ENCODE peak calls at places on chromosomes 5 and 9, in five cellular contexts. Q, Z, J, W and F are unnamed samples.

GRCh38 chr9:35311891-35312639 is 150.3 kb downstream of the UNC13B start:
- DNase-seq in Z (no peak), W (peak), Q (no peak), J (no peak), F (no peak)

GRCh38 chr5:18483386-18483785 is 849.1 kb downstream of the TAF11L14 start:
- DNase-seq in Q (no peak), J (no peak), W (no peak), Z (peak), F (no peak)

GRCh38 chr5:131082034-131082550 is 83.0 kb downstream of the HINT1 start:
- DNase-seq in J (no peak), Z (no peak), Q (no peak), W (peak), F (peak)

GRCh38 chr9:11946521-11946920 is 746.7 kb upstream of the TYRP1 start:
- DNase-seq in W (peak), Z (peak), J (no peak), Q (no peak), F (no peak)

GRCh38 chr5:124798890-124799289 is 52.5 kb upstream of the ZNF608 start:
- DNase-seq in Q (no peak), J (no peak), W (no peak), Z (no peak), F (no peak)

GRCh38 chr9:87157366-87158031 is 210.2 kb upstream of the GAS1 start:
- DNase-seq in W (no peak), Q (no peak), J (no peak), Z (no peak), F (peak)

GRCh38 chr9:109640232-109641078 is 139.5 kb upstream of the PALM2AKAP2 start:
- DNase-seq in J (no peak), Z (peak), W (peak), Q (peak), F (peak)

GRCh38 chr5:29263836-29264235 is 1929.7 kb upstream of the CDH6 start:
- DNase-seq in Z (peak), J (no peak), W (no peak), Q (no peak), F (no peak)

GRCh38 chr9:112334319-112334828 is 955 bp upstream of the PTBP3 start:
- DNase-seq in Q (no peak), Z (peak), J (no peak), W (no peak), F (peak)

GRCh38 chr5:62305715-62306493 is at the start of gene KIF2A:
- DNase-seq in Z (peak), J (peak), W (peak), Q (peak), F (peak)

GRCh38 chr9:81183763-81184162 is 505.6 kb downstream of the TLE1 start:
- DNase-seq in Z (peak), J (no peak), Q (no peak), W (peak), F (peak)

GRCh38 chr9:7115606-7116005 is 357.8 kb downstream of the KDM4C start:
- DNase-seq in J (no peak), W (no peak), Q (no peak), Z (no peak), F (no peak)

GRCh38 chr5:133930061-133930823 is 38.2 kb downstream of the C5orf15 start:
- DNase-seq in W (peak), Q (peak), Z (peak), J (no peak), F (peak)

GRCh38 chr5:76604838-76605237 is 18.4 kb downstream of the F2RL2 start:
- DNase-seq in W (peak), J (no peak), Q (no peak), Z (peak), F (no peak)

GRCh38 chr5:149990518-149991376 is 9.7 kb downstream of the TIGD6 start:
- DNase-seq in Q (peak), W (peak), Z (peak), J (peak), F (no peak)

GRCh38 chr5:149254506-149254905 is 17.2 kb upstream of the AFAP1L1 start:
- DNase-seq in W (no peak), Q (no peak), J (no peak), Z (peak), F (no peak)

GRCh38 chr5:35687961-35688360 is 70.3 kb downstream of the SPEF2 start:
- DNase-seq in W (no peak), Z (no peak), Q (no peak), J (no peak), F (no peak)

GRCh38 chr5:140311011-140311467 is 8.1 kb upstream of the PFDN1 start:
- DNase-seq in J (peak), Q (no peak), Z (peak), W (peak), F (peak)

GRCh38 chr5:12691330-12691729 is 787.1 kb upstream of the CTNND2 start:
- DNase-seq in J (no peak), W (no peak), Z (no peak), Q (no peak), F (no peak)

GRCh38 chr5:61311056-61311455 is 21.0 kb upstream of the ZSWIM6 start:
- DNase-seq in W (no peak), Z (no peak), J (no peak), Q (no peak), F (no peak)

GRCh38 chr9:137429546-137429890 is 6.3 kb downstream of the NOXA1 start:
- DNase-seq in Z (no peak), J (no peak), W (no peak), Q (no peak), F (no peak)

GRCh38 chr5:128356011-128356410 is 182.0 kb downstream of the FBN2 start:
- DNase-seq in Z (no peak), Q (no peak), W (no peak), J (no peak), F (no peak)

GRCh38 chr5:107474724-107475489 is 195.8 kb downstream of the EFNA5 start:
- DNase-seq in J (no peak), W (no peak), Q (no peak), Z (no peak), F (no peak)

GRCh38 chr5:64207978-64208377 is 42.3 kb downstream of the RNF180 start:
- DNase-seq in J (no peak), Z (peak), W (peak), Q (no peak), F (no peak)

GRCh38 chr5:171310816-171311697 is 2.0 kb downstream of the TLX3 start:
- DNase-seq in Z (peak), Q (peak), W (peak), J (no peak), F (peak)

GRCh38 chr9:131266301-131267229 is 9.7 kb downstream of the FAM78A start:
- DNase-seq in Q (no peak), W (no peak), Z (no peak), J (no peak), F (peak)

GRCh38 chr5:148740966-148741742 is 85.3 kb upstream of the ADRB2 start:
- DNase-seq in J (peak), Z (peak), W (peak), Q (no peak), F (peak)

GRCh38 chr9:31587176-31587575 is 797.3 kb upstream of the ACO1 start:
- DNase-seq in Q (no peak), J (no peak), W (no peak), Z (no peak), F (no peak)

GRCh38 chr5:29990681-29991080 is 1202.8 kb upstream of the CDH6 start:
- DNase-seq in W (no peak), Q (no peak), J (no peak), Z (no peak), F (no peak)

GRCh38 chr9:87792831-87793288 is 66.9 kb downstream of the CTSL start:
- DNase-seq in Q (peak), J (peak), W (peak), Z (peak), F (peak)

GRCh38 chr9:84394036-84394435 is 53.5 kb upstream of the SLC28A3 start:
- DNase-seq in Q (no peak), J (no peak), Z (no peak), W (no peak), F (no peak)

GRCh38 chr5:133408322-133408721 is 204.0 kb downstream of the FSTL4 start:
- DNase-seq in W (no peak), Z (no peak), Q (no peak), J (no peak), F (no peak)

GRCh38 chr9:121703014-121703734 is 51.7 kb downstream of the DAB2IP start:
- DNase-seq in J (no peak), Z (no peak), Q (no peak), W (no peak), F (peak)